ENCODE peak calls at places on chromosome 15, in four cellular contexts. One of them, this sample, is unnamed.
A peak's percentile ranks its signal among the peaks of the same experiment; 100 is the strongest.

GRCh38 chr15:79221696-79222095 is 60.8 kb upstream of the ANKRD34C start:
- DNase-seq in HFF-Myc: no peak
- DNase-seq in body of pancreas: no peak
- DNase-seq in neural progenitor cell: no peak
- DNase-seq in this sample: no peak

GRCh38 chr15:99733268-99734039 is at the start of gene LYSMD4:
- DNase-seq in body of pancreas: peak; percentile 100
- DNase-seq in neural progenitor cell: peak; percentile 99
- DNase-seq in HFF-Myc: peak; percentile 59
- DNase-seq in this sample: peak; percentile 99

GRCh38 chr15:57321973-57322601 is 54.2 kb upstream of the CGNL1 start:
- DNase-seq in neural progenitor cell: peak; percentile 46
- DNase-seq in body of pancreas: no peak
- DNase-seq in HFF-Myc: no peak
- DNase-seq in this sample: no peak

GRCh38 chr15:98856540-98856907 is 151.1 kb downstream of the PGPEP1L start:
- DNase-seq in body of pancreas: no peak
- DNase-seq in HFF-Myc: no peak
- DNase-seq in neural progenitor cell: no peak
- DNase-seq in this sample: no peak

GRCh38 chr15:77045985-77046384 is 24.9 kb downstream of the TSPAN3 start:
- DNase-seq in neural progenitor cell: no peak
- DNase-seq in HFF-Myc: no peak
- DNase-seq in body of pancreas: no peak
- DNase-seq in this sample: no peak

GRCh38 chr15:73784299-73784698 is 31.1 kb upstream of the INSYN1 start:
- DNase-seq in neural progenitor cell: no peak
- DNase-seq in body of pancreas: no peak
- DNase-seq in HFF-Myc: no peak
- DNase-seq in this sample: no peak

GRCh38 chr15:80550219-80550909 is 144.7 kb upstream of the ABHD17C start:
- DNase-seq in neural progenitor cell: no peak
- DNase-seq in HFF-Myc: peak; percentile 96
- DNase-seq in body of pancreas: no peak
- DNase-seq in this sample: no peak

GRCh38 chr15:26771168-26771916 is 1.5 kb downstream of the GABRB3 start:
- DNase-seq in neural progenitor cell: peak; percentile 94
- DNase-seq in body of pancreas: peak; percentile 59
- DNase-seq in HFF-Myc: no peak
- DNase-seq in this sample: peak; percentile 1

GRCh38 chr15:45521596-45522167 is 873 bp downstream of the SLC30A4 start:
- DNase-seq in HFF-Myc: no peak
- DNase-seq in neural progenitor cell: no peak
- DNase-seq in body of pancreas: no peak
- DNase-seq in this sample: no peak

GRCh38 chr15:82132742-82133141 is 86.9 kb upstream of the MEX3B start:
- DNase-seq in HFF-Myc: no peak
- DNase-seq in body of pancreas: no peak
- DNase-seq in neural progenitor cell: no peak
- DNase-seq in this sample: no peak

GRCh38 chr15:42788725-42789124 is 51.8 kb upstream of the CDAN1 start:
- DNase-seq in HFF-Myc: no peak
- DNase-seq in body of pancreas: no peak
- DNase-seq in neural progenitor cell: no peak
- DNase-seq in this sample: no peak

GRCh38 chr15:33860749-33861148 is 107.5 kb upstream of the CHRM5 start:
- DNase-seq in HFF-Myc: peak; percentile 9
- DNase-seq in neural progenitor cell: no peak
- DNase-seq in body of pancreas: no peak
- DNase-seq in this sample: no peak

GRCh38 chr15:51924146-51925068 is 47.2 kb downstream of the LEO1 start:
- DNase-seq in body of pancreas: no peak
- DNase-seq in HFF-Myc: no peak
- DNase-seq in neural progenitor cell: peak; percentile 62
- DNase-seq in this sample: no peak

GRCh38 chr15:100890059-100890720 is 10.6 kb downstream of the ALDH1A3 start:
- DNase-seq in neural progenitor cell: no peak
- DNase-seq in body of pancreas: no peak
- DNase-seq in HFF-Myc: no peak
- DNase-seq in this sample: no peak

GRCh38 chr15:50933353-50933752 is 24.9 kb downstream of the AP4E1 start:
- DNase-seq in neural progenitor cell: no peak
- DNase-seq in HFF-Myc: no peak
- DNase-seq in body of pancreas: no peak
- DNase-seq in this sample: no peak

GRCh38 chr15:51727141-51727897 is 10.1 kb downstream of the LYSMD2 start:
- DNase-seq in HFF-Myc: no peak
- DNase-seq in neural progenitor cell: no peak
- DNase-seq in body of pancreas: no peak
- DNase-seq in this sample: peak; percentile 52

GRCh38 chr15:86608461-86608860 is 528.8 kb downstream of the AGBL1 start:
- DNase-seq in body of pancreas: no peak
- DNase-seq in neural progenitor cell: peak; percentile 24
- DNase-seq in HFF-Myc: no peak
- DNase-seq in this sample: no peak

GRCh38 chr15:78739206-78739605 is 72.1 kb downstream of the ADAMTS7 start:
- DNase-seq in HFF-Myc: no peak
- DNase-seq in neural progenitor cell: no peak
- DNase-seq in body of pancreas: no peak
- DNase-seq in this sample: no peak

GRCh38 chr15:99998661-99999101 is 265.4 kb upstream of the LYSMD4 start:
- DNase-seq in HFF-Myc: no peak
- DNase-seq in neural progenitor cell: no peak
- DNase-seq in body of pancreas: no peak
- DNase-seq in this sample: no peak

GRCh38 chr15:78308422-78309021 is 9.1 kb upstream of the SKIC8 start:
- DNase-seq in neural progenitor cell: peak; percentile 93
- DNase-seq in HFF-Myc: no peak
- DNase-seq in body of pancreas: peak; percentile 69
- DNase-seq in this sample: peak; percentile 80

GRCh38 chr15:52710050-52710709 is 31.0 kb upstream of the ATOSA start:
- DNase-seq in body of pancreas: no peak
- DNase-seq in neural progenitor cell: no peak
- DNase-seq in HFF-Myc: no peak
- DNase-seq in this sample: peak; percentile 21

GRCh38 chr15:78212546-78213424 is 21.6 kb downstream of the ACSBG1 start:
- DNase-seq in body of pancreas: peak; percentile 86
- DNase-seq in HFF-Myc: peak; percentile 40
- DNase-seq in neural progenitor cell: no peak
- DNase-seq in this sample: no peak

GRCh38 chr15:93478922-93479321 is 389.9 kb upstream of the RGMA start:
- DNase-seq in HFF-Myc: no peak
- DNase-seq in body of pancreas: peak; percentile 55
- DNase-seq in neural progenitor cell: no peak
- DNase-seq in this sample: no peak

GRCh38 chr15:100973351-100974034 is 54.3 kb downstream of the LRRK1 start:
- DNase-seq in body of pancreas: peak; percentile 14
- DNase-seq in HFF-Myc: no peak
- DNase-seq in neural progenitor cell: peak; percentile 82
- DNase-seq in this sample: no peak

GRCh38 chr15:88218557-88219214 is 37.9 kb downstream of the NTRK3 start:
- DNase-seq in neural progenitor cell: no peak
- DNase-seq in HFF-Myc: no peak
- DNase-seq in body of pancreas: no peak
- DNase-seq in this sample: no peak

DNA sequence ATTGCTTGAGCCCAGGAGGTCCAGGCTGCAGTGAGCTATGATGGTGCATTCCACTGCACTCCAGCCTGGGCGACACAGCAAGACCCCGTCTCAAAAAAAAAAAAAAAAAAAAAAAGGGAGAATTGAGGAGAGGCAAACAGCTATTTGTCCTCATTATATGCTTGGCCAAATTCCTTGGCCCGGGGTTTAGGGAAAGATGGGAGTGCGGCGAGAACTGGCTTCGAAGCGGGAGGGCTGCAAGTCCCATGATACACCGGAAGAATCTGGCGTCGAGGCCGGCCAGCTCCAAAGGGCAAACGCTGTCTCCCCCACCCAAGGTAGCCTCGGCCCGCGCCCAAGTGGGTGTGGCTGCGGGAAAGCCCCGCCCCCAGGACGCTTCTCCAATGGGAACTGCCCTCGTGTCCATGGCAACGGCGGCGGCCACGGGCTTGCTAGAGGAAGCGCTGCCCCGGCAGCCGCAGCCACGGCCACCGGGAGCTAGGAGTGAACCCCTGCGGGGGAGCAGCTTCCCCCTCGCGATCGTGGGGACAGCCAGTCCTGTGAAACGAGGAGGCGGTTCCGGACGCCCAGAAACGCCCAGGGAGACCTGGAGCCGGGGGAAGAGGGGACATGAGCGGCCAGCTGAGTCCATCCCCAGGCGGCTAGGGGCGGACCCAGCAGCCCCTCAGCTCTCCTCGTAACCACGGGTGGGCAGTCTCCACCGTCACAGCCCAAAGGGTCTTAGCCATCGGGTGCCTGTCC is at the start of gene TTLL13:
- DNase-seq in body of pancreas: peak; percentile 99
- DNase-seq in neural progenitor cell: peak; percentile 97
- DNase-seq in HFF-Myc: peak; percentile 50
- DNase-seq in this sample: peak; percentile 79
- TF ChIP-seq CTCF in body of pancreas: no peak
- TF ChIP-seq CTCF in neural progenitor cell: no peak
- TF ChIP-seq CTCF in HFF-Myc: no peak
- TF ChIP-seq CTCF in this sample: no peak

GRCh38 chr15:59738676-59739075 is 49.6 kb upstream of the BNIP2 start:
- DNase-seq in neural progenitor cell: no peak
- DNase-seq in body of pancreas: no peak
- DNase-seq in HFF-Myc: no peak
- DNase-seq in this sample: no peak

GRCh38 chr15:59739557-59740186 is 50.6 kb upstream of the BNIP2 start:
- DNase-seq in body of pancreas: no peak
- DNase-seq in neural progenitor cell: no peak
- DNase-seq in HFF-Myc: no peak
- DNase-seq in this sample: no peak

GRCh38 chr15:59736181-59736580 is 47.1 kb upstream of the BNIP2 start:
- DNase-seq in neural progenitor cell: no peak
- DNase-seq in HFF-Myc: no peak
- DNase-seq in body of pancreas: no peak
- DNase-seq in this sample: no peak

GRCh38 chr15:59746777-59747176 is 57.7 kb upstream of the BNIP2 start:
- DNase-seq in neural progenitor cell: no peak
- DNase-seq in body of pancreas: no peak
- DNase-seq in HFF-Myc: no peak
- DNase-seq in this sample: no peak

GRCh38 chr15:59741274-59741906 is 52.3 kb upstream of the BNIP2 start:
- DNase-seq in body of pancreas: no peak
- DNase-seq in HFF-Myc: no peak
- DNase-seq in neural progenitor cell: peak; percentile 55
- DNase-seq in this sample: no peak
- TF ChIP-seq CTCF in body of pancreas: no peak
- TF ChIP-seq CTCF in HFF-Myc: peak; percentile 31
- TF ChIP-seq CTCF in neural progenitor cell: peak; percentile 56
- TF ChIP-seq CTCF in this sample: no peak

DNA sequence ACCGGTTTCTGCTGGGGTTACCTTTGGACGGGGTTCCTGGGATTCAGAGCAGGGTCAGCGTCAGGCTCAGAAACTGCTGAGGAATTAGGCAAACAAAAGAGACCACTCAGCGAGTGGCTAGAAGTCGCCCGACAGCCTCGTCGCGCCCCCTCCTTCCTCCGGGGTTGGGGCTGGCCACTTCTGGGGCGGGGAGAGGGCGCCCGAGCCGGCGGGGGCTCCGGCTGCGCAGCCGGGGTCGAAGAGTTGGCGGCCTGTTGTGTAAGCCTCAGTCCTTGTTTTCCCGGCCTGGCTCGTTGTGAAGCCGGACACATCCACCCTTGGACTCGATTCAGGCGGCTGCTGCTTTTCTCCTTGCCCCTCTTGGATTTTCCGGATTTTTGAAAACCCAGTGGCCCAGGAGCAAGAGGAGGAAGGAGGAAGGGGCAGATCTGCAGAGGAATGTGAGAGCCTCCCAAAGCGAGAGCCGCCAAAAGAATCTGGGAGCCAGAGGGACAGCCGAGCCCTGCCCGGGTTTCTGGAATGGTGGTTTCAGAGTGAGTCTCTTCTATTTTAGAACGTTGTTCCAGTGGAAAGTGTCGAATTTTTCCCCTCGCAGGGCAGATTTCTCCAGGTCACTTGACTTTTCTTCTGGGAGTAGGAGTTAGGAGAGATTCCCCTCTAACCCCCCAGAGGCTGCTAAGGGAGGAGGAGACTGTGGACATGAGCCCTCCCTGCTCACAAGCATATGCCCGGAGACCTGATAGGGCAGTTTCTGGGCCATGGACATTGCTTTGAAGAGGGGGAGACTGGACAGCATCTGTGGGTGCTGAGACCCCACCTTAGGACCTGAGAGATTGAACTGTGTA is 666 bp downstream of the SNX33 start:
- DNase-seq in HFF-Myc: no peak
- DNase-seq in neural progenitor cell: peak; percentile 88
- DNase-seq in body of pancreas: peak; percentile 61
- DNase-seq in this sample: peak; percentile 29
- TF ChIP-seq CTCF in HFF-Myc: no peak
- TF ChIP-seq CTCF in neural progenitor cell: no peak
- TF ChIP-seq CTCF in body of pancreas: no peak
- TF ChIP-seq CTCF in this sample: no peak

GRCh38 chr15:66503780-66504562 is 684 bp downstream of the RPL4 start:
- DNase-seq in HFF-Myc: no peak
- DNase-seq in body of pancreas: no peak
- DNase-seq in neural progenitor cell: no peak
- DNase-seq in this sample: no peak

GRCh38 chr15:66505818-66506217 is 692 bp downstream of the ZWILCH start:
- DNase-seq in body of pancreas: no peak
- DNase-seq in HFF-Myc: no peak
- DNase-seq in neural progenitor cell: no peak
- DNase-seq in this sample: peak; percentile 13

GRCh38 chr15:66505430-66505811 is 295 bp downstream of the ZWILCH start:
- DNase-seq in neural progenitor cell: peak; percentile 61
- DNase-seq in body of pancreas: no peak
- DNase-seq in HFF-Myc: no peak
- DNase-seq in this sample: no peak

GRCh38 chr15:66502491-66502890 is 2.2 kb downstream of the RPL4 start:
- DNase-seq in HFF-Myc: no peak
- DNase-seq in body of pancreas: no peak
- DNase-seq in neural progenitor cell: no peak
- DNase-seq in this sample: no peak

DNA sequence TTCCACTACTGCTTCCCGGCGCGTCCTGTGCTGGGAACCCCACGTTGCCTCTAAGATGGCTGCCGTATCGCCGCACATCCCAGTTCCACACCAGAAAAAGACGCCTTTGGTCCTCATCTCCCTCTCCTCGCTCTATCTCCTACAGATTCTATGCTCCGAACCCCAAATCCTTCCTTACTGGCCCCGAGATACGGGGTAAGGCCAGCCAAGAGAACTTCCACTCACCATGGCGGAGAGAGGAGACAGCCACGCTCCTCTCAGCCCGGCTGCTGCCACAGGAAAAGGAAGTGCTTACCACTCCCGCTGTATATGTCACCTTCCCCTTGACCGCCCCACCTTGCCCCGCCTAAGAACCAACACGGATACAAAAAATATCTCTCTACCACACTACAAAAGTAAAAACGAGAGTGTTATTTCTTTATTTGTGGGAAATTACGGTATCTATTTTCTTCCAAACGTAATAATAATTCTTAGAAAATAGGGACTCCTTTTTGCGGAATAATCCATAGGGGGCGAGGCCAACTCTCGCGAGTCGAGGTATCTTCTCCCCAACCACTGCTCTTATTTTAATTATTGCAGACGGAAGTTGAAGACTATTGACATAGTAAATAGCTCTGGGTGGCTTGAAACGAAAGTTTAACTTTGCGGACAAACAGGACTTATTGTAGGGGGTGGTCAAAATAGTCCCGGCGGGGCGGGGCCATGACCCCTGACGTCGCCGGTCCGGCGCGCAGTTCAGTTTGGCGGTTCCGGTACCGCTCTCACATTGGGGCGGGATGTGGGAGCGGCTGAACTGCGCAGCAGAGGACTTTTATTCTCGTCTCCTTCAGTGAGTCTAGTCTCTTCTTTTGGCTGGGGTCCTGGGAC is at the start of the genes RPL4 and ZWILCH:
- DNase-seq in body of pancreas: peak; percentile 82
- DNase-seq in HFF-Myc: peak; percentile 72
- DNase-seq in neural progenitor cell: peak; percentile 65
- DNase-seq in this sample: peak; percentile 80
- TF ChIP-seq CTCF in body of pancreas: no peak
- TF ChIP-seq CTCF in HFF-Myc: no peak
- TF ChIP-seq CTCF in neural progenitor cell: no peak
- TF ChIP-seq CTCF in this sample: no peak

This sample was measured in activated CD8-positive, alpha-beta T cell treated with anti-CD3 and anti-CD28 coated beads for 36 hours.